ENCODE peak calls at places on chromosomes 12 and 14, in eight cellular contexts. One of them, this sample, is unnamed.

GRCh38 chr12:56007892-56008471 is 10.9 kb downstream of the SUOX start:
- DNase-seq in A549: no peak
- DNase-seq in endothelial cell of umbilical vein: peak
- DNase-seq in HCT116: no peak
- DNase-seq in GM12878: no peak
- DNase-seq in H1: no peak
- DNase-seq in SK-N-SH: no peak
- DNase-seq in K562: no peak
- DNase-seq in this sample: no peak

GRCh38 chr12:51238037-51238509 is 553 bp upstream of the DAZAP2 start:
- DNase-seq in A549: no peak
- DNase-seq in endothelial cell of umbilical vein: no peak
- DNase-seq in HCT116: no peak
- DNase-seq in GM12878: no peak
- DNase-seq in H1: no peak
- DNase-seq in SK-N-SH: peak
- DNase-seq in K562: no peak
- DNase-seq in this sample: no peak

GRCh38 chr12:38110026-38110699 is 206.4 kb upstream of the ALG10B start:
- DNase-seq in A549: no peak
- DNase-seq in endothelial cell of umbilical vein: no peak
- DNase-seq in HCT116: no peak
- DNase-seq in GM12878: no peak
- DNase-seq in H1: no peak
- DNase-seq in SK-N-SH: no peak
- DNase-seq in K562: no peak
- DNase-seq in this sample: no peak

GRCh38 chr12:14260011-14260993 is 105.2 kb upstream of the ATF7IP start:
- DNase-seq in A549: peak
- DNase-seq in endothelial cell of umbilical vein: peak
- DNase-seq in HCT116: peak
- DNase-seq in GM12878: no peak
- DNase-seq in H1: peak
- DNase-seq in SK-N-SH: no peak
- DNase-seq in K562: peak
- DNase-seq in this sample: peak

GRCh38 chr14:32472512-32473472 is 143.7 kb downstream of the AKAP6 start:
- DNase-seq in A549: peak
- DNase-seq in endothelial cell of umbilical vein: peak
- DNase-seq in HCT116: no peak
- DNase-seq in GM12878: no peak
- DNase-seq in H1: no peak
- DNase-seq in SK-N-SH: no peak
- DNase-seq in K562: no peak
- DNase-seq in this sample: no peak

GRCh38 chr12:107843351-107844311 is 69.1 kb downstream of the ASCL4 start:
- DNase-seq in A549: no peak
- DNase-seq in endothelial cell of umbilical vein: no peak
- DNase-seq in HCT116: no peak
- DNase-seq in GM12878: no peak
- DNase-seq in H1: no peak
- DNase-seq in SK-N-SH: peak
- DNase-seq in K562: no peak
- DNase-seq in this sample: no peak

GRCh38 chr14:68327231-68327630 is 465.6 kb downstream of the ZFP36L1 start:
- DNase-seq in A549: no peak
- DNase-seq in endothelial cell of umbilical vein: no peak
- DNase-seq in HCT116: no peak
- DNase-seq in GM12878: no peak
- DNase-seq in H1: no peak
- DNase-seq in SK-N-SH: no peak
- DNase-seq in K562: no peak
- DNase-seq in this sample: no peak

GRCh38 chr12:133130808-133131128 is 341 bp downstream of the ZNF10 start:
- DNase-seq in A549: no peak
- DNase-seq in endothelial cell of umbilical vein: no peak
- DNase-seq in HCT116: no peak
- DNase-seq in GM12878: no peak
- DNase-seq in H1: no peak
- DNase-seq in SK-N-SH: peak
- DNase-seq in K562: no peak
- DNase-seq in this sample: no peak

GRCh38 chr14:49861581-49861922 is 9.0 kb upstream of the NEMF start:
- DNase-seq in A549: peak
- DNase-seq in endothelial cell of umbilical vein: no peak
- DNase-seq in HCT116: no peak
- DNase-seq in GM12878: no peak
- DNase-seq in H1: no peak
- DNase-seq in SK-N-SH: peak
- DNase-seq in K562: peak
- DNase-seq in this sample: peak

GRCh38 chr12:67773896-67774295 is 125.4 kb downstream of the DYRK2 start:
- DNase-seq in A549: no peak
- DNase-seq in endothelial cell of umbilical vein: no peak
- DNase-seq in HCT116: no peak
- DNase-seq in GM12878: no peak
- DNase-seq in H1: no peak
- DNase-seq in SK-N-SH: no peak
- DNase-seq in K562: no peak
- DNase-seq in this sample: no peak

GRCh38 chr14:53127151-53127550 is 26.0 kb downstream of the DDHD1 start:
- DNase-seq in A549: no peak
- DNase-seq in endothelial cell of umbilical vein: no peak
- DNase-seq in HCT116: no peak
- DNase-seq in GM12878: no peak
- DNase-seq in H1: no peak
- DNase-seq in SK-N-SH: no peak
- DNase-seq in K562: no peak
- DNase-seq in this sample: no peak
- H3K4me3 ChIP-seq in A549: no peak
- H3K4me3 ChIP-seq in endothelial cell of umbilical vein: no peak
- H3K4me3 ChIP-seq in HCT116: no peak
- H3K4me3 ChIP-seq in GM12878: peak
- H3K4me3 ChIP-seq in H1: no peak
- H3K4me3 ChIP-seq in SK-N-SH: no peak
- H3K4me3 ChIP-seq in K562: no peak
- H3K4me3 ChIP-seq in this sample: no peak

GRCh38 chr14:51341338-51341737 is 101.3 kb downstream of the TMX1 start:
- DNase-seq in A549: no peak
- DNase-seq in endothelial cell of umbilical vein: no peak
- DNase-seq in HCT116: no peak
- DNase-seq in GM12878: no peak
- DNase-seq in H1: no peak
- DNase-seq in SK-N-SH: no peak
- DNase-seq in K562: no peak
- DNase-seq in this sample: no peak

GRCh38 chr14:51336304-51336703 is 96.3 kb downstream of the TMX1 start:
- DNase-seq in A549: no peak
- DNase-seq in endothelial cell of umbilical vein: no peak
- DNase-seq in HCT116: no peak
- DNase-seq in GM12878: no peak
- DNase-seq in H1: no peak
- DNase-seq in SK-N-SH: no peak
- DNase-seq in K562: no peak
- DNase-seq in this sample: no peak

GRCh38 chr14:51337520-51337919 is 97.5 kb downstream of the TMX1 start:
- DNase-seq in A549: no peak
- DNase-seq in endothelial cell of umbilical vein: no peak
- DNase-seq in HCT116: no peak
- DNase-seq in GM12878: no peak
- DNase-seq in H1: no peak
- DNase-seq in SK-N-SH: peak
- DNase-seq in K562: no peak
- DNase-seq in this sample: no peak

DNA sequence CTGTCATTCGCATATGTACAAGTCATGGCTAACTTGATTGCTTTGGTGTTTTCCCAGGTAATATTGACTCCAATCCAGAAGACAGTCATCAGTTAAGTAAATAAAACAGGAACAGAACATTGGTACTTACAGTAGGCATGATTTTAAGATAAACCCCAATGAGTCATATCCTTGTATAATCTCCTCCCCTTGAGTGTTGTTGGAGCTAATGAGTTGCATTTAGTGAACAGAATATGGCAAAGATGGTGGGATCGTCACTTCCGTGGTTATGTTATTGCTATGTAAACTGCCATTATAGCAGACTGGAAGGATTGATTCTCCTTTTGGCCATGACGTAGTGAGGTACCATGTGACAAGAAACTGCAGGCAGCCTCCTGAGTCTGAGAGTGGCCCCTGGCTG is 102.2 kb downstream of the TMX1 start:
- DNase-seq in A549: peak
- DNase-seq in endothelial cell of umbilical vein: peak
- DNase-seq in HCT116: no peak
- DNase-seq in GM12878: no peak
- DNase-seq in H1: no peak
- DNase-seq in SK-N-SH: no peak
- DNase-seq in K562: no peak
- DNase-seq in this sample: peak
- TF ChIP-seq MAX in A549: no peak
- TF ChIP-seq MAX in endothelial cell of umbilical vein: no peak
- TF ChIP-seq MAX in HCT116: no peak
- TF ChIP-seq MAX in GM12878: no peak
- TF ChIP-seq MAX in H1: no peak
- TF ChIP-seq MAX in SK-N-SH: no peak
- TF ChIP-seq MAX in K562: no peak
- TF ChIP-seq MAX in this sample: no peak

DNA sequence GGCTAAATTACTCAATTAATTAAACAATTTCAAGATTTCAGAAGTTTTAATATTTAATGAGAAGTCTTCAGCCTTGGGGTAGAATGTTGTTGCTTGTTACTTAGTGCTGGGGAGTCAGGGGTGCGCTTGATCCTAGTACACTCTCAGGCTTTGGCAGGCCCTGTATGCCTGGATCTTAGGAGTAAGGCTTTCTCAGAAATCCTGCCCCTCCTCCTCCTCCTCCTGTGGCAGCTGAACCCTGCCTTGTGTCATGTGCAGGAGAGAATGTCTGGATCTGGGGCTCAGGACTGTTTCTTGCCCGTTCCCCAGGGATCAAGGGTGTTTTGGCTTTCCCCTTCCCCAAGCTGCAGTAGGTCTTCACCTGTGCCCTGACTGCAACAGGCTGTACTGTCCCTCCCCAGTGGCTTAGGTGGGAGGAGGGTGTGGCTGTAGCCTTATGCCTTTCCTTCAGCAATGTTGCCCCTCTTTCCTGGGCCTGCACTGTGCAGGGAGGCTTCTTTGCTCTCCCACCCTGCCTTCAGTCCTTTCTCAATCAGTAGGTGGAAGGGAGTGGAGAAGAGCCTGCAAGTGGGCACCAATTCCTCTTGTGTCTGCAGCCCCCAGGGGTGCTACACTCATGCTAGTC is 108.2 kb downstream of the SLC38A6 start:
- DNase-seq in A549: no peak
- DNase-seq in endothelial cell of umbilical vein: no peak
- DNase-seq in HCT116: no peak
- DNase-seq in GM12878: no peak
- DNase-seq in H1: no peak
- DNase-seq in SK-N-SH: no peak
- DNase-seq in K562: no peak
- DNase-seq in this sample: no peak
- H3K4me3 ChIP-seq in A549: no peak
- H3K4me3 ChIP-seq in endothelial cell of umbilical vein: no peak
- H3K4me3 ChIP-seq in HCT116: no peak
- H3K4me3 ChIP-seq in GM12878: no peak
- H3K4me3 ChIP-seq in H1: no peak
- H3K4me3 ChIP-seq in SK-N-SH: no peak
- H3K4me3 ChIP-seq in K562: no peak
- H3K4me3 ChIP-seq in this sample: no peak

DNA sequence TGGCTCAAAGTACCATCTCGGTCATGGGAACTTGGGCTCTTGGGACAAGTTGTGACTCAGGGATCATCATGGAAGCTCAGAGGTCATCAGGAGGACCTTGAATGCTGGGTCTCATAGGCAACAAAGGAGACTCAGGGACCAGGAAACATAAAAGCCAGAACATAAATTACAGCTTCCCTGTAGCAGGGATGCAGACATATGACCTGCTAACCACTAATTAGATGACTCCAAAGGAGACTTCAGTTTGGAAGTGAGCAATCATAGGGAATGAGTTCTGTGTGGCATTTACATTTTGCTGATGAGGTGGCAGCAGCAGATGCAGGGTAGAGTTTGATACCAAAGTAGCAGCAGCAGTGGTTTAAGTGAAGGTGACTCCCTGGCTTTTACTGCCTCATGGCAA is 97.7 kb upstream of the SCAF11 start:
- DNase-seq in A549: no peak
- DNase-seq in endothelial cell of umbilical vein: no peak
- DNase-seq in HCT116: no peak
- DNase-seq in GM12878: no peak
- DNase-seq in H1: no peak
- DNase-seq in SK-N-SH: no peak
- DNase-seq in K562: no peak
- DNase-seq in this sample: no peak
- TF ChIP-seq MAX in A549: no peak
- TF ChIP-seq MAX in endothelial cell of umbilical vein: no peak
- TF ChIP-seq MAX in HCT116: no peak
- TF ChIP-seq MAX in GM12878: no peak
- TF ChIP-seq MAX in H1: no peak
- TF ChIP-seq MAX in SK-N-SH: no peak
- TF ChIP-seq MAX in K562: no peak
- TF ChIP-seq MAX in this sample: no peak

DNA sequence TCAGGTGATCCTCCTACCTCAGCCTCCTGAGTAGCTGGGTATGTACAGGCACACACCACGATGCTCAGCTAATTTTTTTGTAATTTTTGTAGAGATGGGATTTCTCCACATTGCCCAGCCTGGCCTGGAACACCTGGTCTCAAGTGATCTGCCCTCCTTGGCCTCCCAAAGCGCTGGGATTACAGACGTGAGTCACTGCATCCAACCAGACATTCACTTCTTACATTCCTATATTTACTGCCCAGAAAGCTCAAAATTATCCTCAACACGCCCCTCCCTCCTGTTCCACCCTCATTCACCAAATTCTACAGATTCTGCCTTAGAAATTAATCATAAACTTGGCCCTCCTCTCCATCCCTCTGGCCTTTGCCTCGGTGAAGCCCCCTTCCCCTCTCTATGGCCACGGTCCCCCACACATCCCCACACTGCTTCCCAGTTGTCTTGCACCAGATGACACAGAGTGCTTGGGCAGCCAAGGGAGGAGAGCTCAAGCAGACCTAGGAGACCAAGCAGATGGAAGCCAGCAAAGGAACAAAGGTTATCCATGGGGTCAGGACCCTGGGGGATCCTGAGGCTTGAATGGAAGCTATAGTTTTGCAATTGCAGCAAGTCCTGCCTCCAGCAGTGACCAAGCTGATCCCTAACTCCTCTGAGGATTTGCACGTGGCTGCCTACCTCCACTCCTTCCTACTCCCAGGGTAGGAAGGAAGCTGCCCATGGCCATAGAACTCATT is 213.2 kb upstream of the FOXN3 start:
- DNase-seq in A549: no peak
- DNase-seq in endothelial cell of umbilical vein: no peak
- DNase-seq in HCT116: no peak
- DNase-seq in GM12878: no peak
- DNase-seq in H1: no peak
- DNase-seq in SK-N-SH: no peak
- DNase-seq in K562: no peak
- DNase-seq in this sample: no peak
- H3K4me3 ChIP-seq in A549: no peak
- H3K4me3 ChIP-seq in endothelial cell of umbilical vein: no peak
- H3K4me3 ChIP-seq in HCT116: no peak
- H3K4me3 ChIP-seq in GM12878: no peak
- H3K4me3 ChIP-seq in H1: no peak
- H3K4me3 ChIP-seq in SK-N-SH: no peak
- H3K4me3 ChIP-seq in K562: no peak
- H3K4me3 ChIP-seq in this sample: no peak

This sample was measured in NB4.